ENCODE peak calls at places on chromosomes 13 and 19, in ten cellular contexts. One of them, this sample, is unnamed.

GRCh38 chr13:104024416-104025170 is 958.4 kb upstream of the SLC10A2 start:
- DNase-seq in A549: no peak
- DNase-seq in tibial artery: no peak
- DNase-seq in astrocyte of the cerebellum: no peak
- DNase-seq in PC-9: no peak
- DNase-seq in IMR-90: peak; percentile 40
- DNase-seq in body of pancreas: no peak
- DNase-seq in astrocyte: peak; percentile 41
- DNase-seq in thoracic aorta: no peak
- DNase-seq in AG10803: no peak
- DNase-seq in this sample: peak; percentile 85

GRCh38 chr13:38348890-38349289 is 761 bp upstream of the UFM1 start:
- DNase-seq in A549: peak; percentile 9
- DNase-seq in astrocyte: peak; percentile 39
- DNase-seq in thoracic aorta: no peak
- DNase-seq in PC-9: peak; percentile 57
- DNase-seq in AG10803: peak; percentile 29
- DNase-seq in astrocyte of the cerebellum: no peak
- DNase-seq in IMR-90: peak; percentile 40
- DNase-seq in body of pancreas: peak; percentile 15
- DNase-seq in tibial artery: no peak
- DNase-seq in this sample: no peak

GRCh38 chr19:41226874-41227390 is 7.9 kb downstream of the AXL start:
- DNase-seq in IMR-90: no peak
- DNase-seq in tibial artery: no peak
- DNase-seq in AG10803: no peak
- DNase-seq in PC-9: no peak
- DNase-seq in A549: no peak
- DNase-seq in astrocyte: no peak
- DNase-seq in thoracic aorta: no peak
- DNase-seq in body of pancreas: no peak
- DNase-seq in astrocyte of the cerebellum: no peak
- DNase-seq in this sample: no peak

GRCh38 chr13:69077267-69077666 is 1030.4 kb upstream of the ATXN8OS start:
- DNase-seq in PC-9: no peak
- DNase-seq in astrocyte: no peak
- DNase-seq in tibial artery: no peak
- DNase-seq in IMR-90: no peak
- DNase-seq in body of pancreas: no peak
- DNase-seq in A549: no peak
- DNase-seq in AG10803: no peak
- DNase-seq in astrocyte of the cerebellum: no peak
- DNase-seq in thoracic aorta: no peak
- DNase-seq in this sample: no peak

GRCh38 chr13:24381539-24382265 is 72.3 kb downstream of the C1QTNF9 start:
- DNase-seq in A549: no peak
- DNase-seq in AG10803: peak; percentile 27
- DNase-seq in astrocyte: peak; percentile 43
- DNase-seq in thoracic aorta: no peak
- DNase-seq in tibial artery: no peak
- DNase-seq in PC-9: no peak
- DNase-seq in IMR-90: peak; percentile 39
- DNase-seq in body of pancreas: no peak
- DNase-seq in astrocyte of the cerebellum: peak; percentile 3
- DNase-seq in this sample: no peak

GRCh38 chr13:27921961-27922910 is 2.4 kb downstream of the PDX1 start:
- DNase-seq in thoracic aorta: no peak
- DNase-seq in body of pancreas: no peak
- DNase-seq in AG10803: no peak
- DNase-seq in PC-9: no peak
- DNase-seq in astrocyte of the cerebellum: no peak
- DNase-seq in astrocyte: no peak
- DNase-seq in tibial artery: no peak
- DNase-seq in A549: no peak
- DNase-seq in IMR-90: no peak
- DNase-seq in this sample: no peak

GRCh38 chr19:15113245-15114152 is 6.3 kb downstream of the SYDE1 start:
- DNase-seq in AG10803: no peak
- DNase-seq in tibial artery: no peak
- DNase-seq in A549: no peak
- DNase-seq in IMR-90: no peak
- DNase-seq in body of pancreas: no peak
- DNase-seq in astrocyte: no peak
- DNase-seq in thoracic aorta: no peak
- DNase-seq in PC-9: no peak
- DNase-seq in astrocyte of the cerebellum: no peak
- DNase-seq in this sample: no peak

GRCh38 chr13:110471833-110472162 is 89.7 kb downstream of the RAB20 start:
- DNase-seq in astrocyte of the cerebellum: no peak
- DNase-seq in body of pancreas: no peak
- DNase-seq in AG10803: no peak
- DNase-seq in IMR-90: peak; percentile 37
- DNase-seq in astrocyte: peak; percentile 39
- DNase-seq in PC-9: no peak
- DNase-seq in A549: no peak
- DNase-seq in thoracic aorta: no peak
- DNase-seq in tibial artery: peak; percentile 78
- DNase-seq in this sample: no peak

GRCh38 chr13:102291587-102292218 is 110.1 kb downstream of the FGF14 start:
- DNase-seq in AG10803: no peak
- DNase-seq in tibial artery: no peak
- DNase-seq in A549: no peak
- DNase-seq in PC-9: no peak
- DNase-seq in body of pancreas: no peak
- DNase-seq in IMR-90: peak; percentile 27
- DNase-seq in astrocyte of the cerebellum: no peak
- DNase-seq in thoracic aorta: no peak
- DNase-seq in astrocyte: peak; percentile 20
- DNase-seq in this sample: no peak

GRCh38 chr13:79989251-79989661 is 351.7 kb downstream of the SPRY2 start:
- DNase-seq in thoracic aorta: no peak
- DNase-seq in body of pancreas: no peak
- DNase-seq in AG10803: peak; percentile 40
- DNase-seq in PC-9: peak; percentile 67
- DNase-seq in astrocyte of the cerebellum: no peak
- DNase-seq in A549: no peak
- DNase-seq in tibial artery: no peak
- DNase-seq in IMR-90: peak; percentile 56
- DNase-seq in astrocyte: peak; percentile 20
- DNase-seq in this sample: no peak

GRCh38 chr13:29800687-29801086 is 49.7 kb downstream of the UBL3 start:
- DNase-seq in astrocyte: no peak
- DNase-seq in astrocyte of the cerebellum: no peak
- DNase-seq in tibial artery: no peak
- DNase-seq in IMR-90: no peak
- DNase-seq in body of pancreas: no peak
- DNase-seq in PC-9: no peak
- DNase-seq in AG10803: no peak
- DNase-seq in A549: no peak
- DNase-seq in thoracic aorta: no peak
- DNase-seq in this sample: no peak

GRCh38 chr13:84121456-84121855 is 239.2 kb upstream of the SLITRK1 start:
- DNase-seq in body of pancreas: no peak
- DNase-seq in astrocyte of the cerebellum: no peak
- DNase-seq in A549: no peak
- DNase-seq in thoracic aorta: no peak
- DNase-seq in tibial artery: no peak
- DNase-seq in astrocyte: peak; percentile 4
- DNase-seq in IMR-90: no peak
- DNase-seq in PC-9: no peak
- DNase-seq in AG10803: peak; percentile 38
- DNase-seq in this sample: no peak

GRCh38 chr13:42660367-42660965 is 86.5 kb downstream of the TNFSF11 start:
- DNase-seq in thoracic aorta: no peak
- DNase-seq in body of pancreas: no peak
- DNase-seq in IMR-90: peak; percentile 27
- DNase-seq in A549: no peak
- DNase-seq in astrocyte: no peak
- DNase-seq in astrocyte of the cerebellum: peak; percentile 20
- DNase-seq in AG10803: peak; percentile 12
- DNase-seq in tibial artery: no peak
- DNase-seq in PC-9: no peak
- DNase-seq in this sample: peak; percentile 32
- TF ChIP-seq CTCF in thoracic aorta: no peak
- TF ChIP-seq CTCF in body of pancreas: no peak
- TF ChIP-seq CTCF in IMR-90: peak; percentile 53
- TF ChIP-seq CTCF in A549: peak; percentile 47
- TF ChIP-seq CTCF in astrocyte: peak; percentile 28
- TF ChIP-seq CTCF in astrocyte of the cerebellum: no peak
- TF ChIP-seq CTCF in AG10803: peak; percentile 46
- TF ChIP-seq CTCF in tibial artery: no peak
- TF ChIP-seq CTCF in PC-9: peak; percentile 49
- TF ChIP-seq CTCF in this sample: peak; percentile 62

DNA sequence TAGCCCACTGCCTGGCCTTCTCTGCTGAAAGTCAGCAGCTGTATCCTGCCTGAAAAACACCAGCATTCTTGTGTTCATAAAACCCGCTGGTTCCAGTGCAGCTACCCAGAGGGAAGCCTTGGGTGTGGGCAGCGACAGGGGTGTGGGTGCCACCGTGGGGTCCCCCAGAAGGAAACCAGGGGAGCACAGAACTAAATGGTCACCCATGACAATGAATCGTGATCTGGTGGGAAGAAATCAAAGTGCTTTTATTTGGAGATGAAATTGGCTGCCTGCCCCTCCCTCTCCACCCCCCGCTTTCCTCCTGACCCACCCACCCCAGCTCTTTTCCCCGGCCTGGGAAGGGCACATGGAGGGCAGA is 13.7 kb downstream of the RASA3 start:
- DNase-seq in thoracic aorta: no peak
- DNase-seq in astrocyte of the cerebellum: no peak
- DNase-seq in body of pancreas: peak; percentile 63
- DNase-seq in tibial artery: no peak
- DNase-seq in IMR-90: peak; percentile 74
- DNase-seq in PC-9: no peak
- DNase-seq in AG10803: peak; percentile 67
- DNase-seq in A549: peak; percentile 55
- DNase-seq in astrocyte: no peak
- DNase-seq in this sample: no peak
- H3K4me3 ChIP-seq in thoracic aorta: peak overlapping the region; percentile 66
- H3K4me3 ChIP-seq in astrocyte of the cerebellum: no peak overlapping the region
- H3K4me3 ChIP-seq in body of pancreas: no peak overlapping the region
- H3K4me3 ChIP-seq in tibial artery: peak overlapping the region; percentile 46
- H3K4me3 ChIP-seq in IMR-90: peak overlapping the region; percentile 24
- H3K4me3 ChIP-seq in PC-9: no peak overlapping the region
- H3K4me3 ChIP-seq in AG10803: peak overlapping the region; percentile 43
- H3K4me3 ChIP-seq in A549: peak overlapping the region; percentile 16
- H3K4me3 ChIP-seq in astrocyte: peak overlapping the region; percentile 35
- H3K4me3 ChIP-seq in this sample: no peak overlapping the region

DNA sequence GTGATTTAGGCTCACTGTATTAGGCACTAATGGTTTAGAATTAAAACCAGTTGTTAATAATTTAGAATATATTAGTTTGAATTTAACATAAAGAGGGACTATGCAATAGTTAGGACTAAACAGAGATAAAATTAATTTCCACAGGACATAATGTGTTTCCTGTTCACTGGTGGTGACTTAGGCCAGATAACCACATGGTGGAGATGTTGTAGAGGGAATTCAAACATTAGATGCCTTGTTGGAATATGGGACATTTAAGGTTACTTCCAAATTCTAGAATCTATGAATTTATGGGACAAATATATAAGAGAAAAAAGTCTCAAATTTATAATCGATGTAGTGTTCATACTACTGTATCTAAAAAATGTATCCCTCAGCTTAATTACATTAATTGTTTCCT is 615.5 kb upstream of the KLHL1 start:
- DNase-seq in IMR-90: no peak
- DNase-seq in astrocyte of the cerebellum: peak; percentile 23
- DNase-seq in PC-9: no peak
- DNase-seq in body of pancreas: no peak
- DNase-seq in AG10803: no peak
- DNase-seq in astrocyte: no peak
- DNase-seq in tibial artery: no peak
- DNase-seq in thoracic aorta: no peak
- DNase-seq in A549: no peak
- DNase-seq in this sample: no peak
- TF ChIP-seq CTCF in IMR-90: no peak
- TF ChIP-seq CTCF in astrocyte of the cerebellum: peak; percentile 43
- TF ChIP-seq CTCF in PC-9: no peak
- TF ChIP-seq CTCF in body of pancreas: no peak
- TF ChIP-seq CTCF in AG10803: no peak
- TF ChIP-seq CTCF in astrocyte: peak; percentile 36
- TF ChIP-seq CTCF in tibial artery: no peak
- TF ChIP-seq CTCF in thoracic aorta: no peak
- TF ChIP-seq CTCF in A549: no peak
- TF ChIP-seq CTCF in this sample: peak; percentile 30

GRCh38 chr19:5851302-5851701 is at the start of gene FUT3:
- DNase-seq in astrocyte: no peak
- DNase-seq in A549: no peak
- DNase-seq in PC-9: peak; percentile 91
- DNase-seq in astrocyte of the cerebellum: no peak
- DNase-seq in body of pancreas: peak; percentile 45
- DNase-seq in tibial artery: no peak
- DNase-seq in IMR-90: no peak
- DNase-seq in thoracic aorta: no peak
- DNase-seq in AG10803: no peak
- DNase-seq in this sample: no peak
- H3K4me3 ChIP-seq in astrocyte: no peak within 1 kb of the TSS
- H3K4me3 ChIP-seq in A549: no peak within 1 kb of the TSS
- H3K4me3 ChIP-seq in PC-9: peak within 1 kb of the TSS; percentile 73
- H3K4me3 ChIP-seq in astrocyte of the cerebellum: no peak within 1 kb of the TSS
- H3K4me3 ChIP-seq in body of pancreas: no peak within 1 kb of the TSS
- H3K4me3 ChIP-seq in tibial artery: no peak within 1 kb of the TSS
- H3K4me3 ChIP-seq in IMR-90: no peak within 1 kb of the TSS
- H3K4me3 ChIP-seq in thoracic aorta: no peak within 1 kb of the TSS
- H3K4me3 ChIP-seq in AG10803: no peak within 1 kb of the TSS
- H3K4me3 ChIP-seq in this sample: no peak within 1 kb of the TSS

DNA sequence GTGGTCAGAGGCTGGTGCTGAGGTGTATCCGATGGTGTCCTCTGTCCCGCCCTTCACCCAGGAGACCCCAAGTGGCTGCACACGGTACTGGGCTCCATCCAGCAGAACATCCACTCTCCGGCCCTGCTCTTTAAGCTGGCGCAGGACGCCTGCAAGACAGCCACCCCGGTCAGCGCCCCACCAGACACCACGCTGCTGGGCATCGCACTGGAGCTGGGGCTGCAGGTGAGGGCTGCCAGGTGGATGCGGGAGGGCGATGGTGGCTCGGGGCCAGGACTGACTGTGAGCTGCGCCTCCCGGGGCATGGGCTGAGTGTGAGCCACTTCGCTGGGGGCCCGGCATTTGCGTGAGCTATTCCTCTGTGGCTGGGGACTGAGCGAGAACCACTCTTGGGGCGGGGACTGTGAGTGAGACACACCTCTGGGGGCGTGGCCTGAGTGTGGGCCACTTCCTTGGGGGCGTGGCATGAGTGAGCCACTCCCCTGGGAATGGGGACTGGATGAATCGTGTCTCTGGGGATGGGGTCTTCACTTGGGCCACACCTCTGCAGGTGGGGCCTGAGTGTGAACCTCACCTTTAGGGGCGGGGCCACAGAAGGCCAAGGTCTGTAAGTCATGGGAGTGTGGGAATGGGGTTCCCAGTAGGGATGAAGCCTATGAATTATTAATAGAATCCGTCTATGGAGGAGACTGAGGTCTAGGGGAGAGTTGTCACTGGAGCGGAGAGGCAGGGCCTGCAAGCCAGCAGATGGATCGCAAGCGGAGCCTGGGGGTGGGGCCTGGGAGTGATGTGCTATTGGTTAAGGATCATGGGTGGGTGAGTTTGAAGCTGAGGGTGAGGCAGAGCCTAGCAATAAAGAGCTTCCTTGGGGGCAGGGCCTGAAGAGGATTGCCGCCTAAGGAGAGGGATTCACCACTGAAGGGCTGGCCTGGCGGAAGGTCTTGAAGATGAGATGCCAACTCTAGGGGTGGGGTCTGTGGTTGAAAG is 30.5 kb downstream of the ZSWIM4 start:
- DNase-seq in IMR-90: no peak
- DNase-seq in body of pancreas: no peak
- DNase-seq in astrocyte of the cerebellum: no peak
- DNase-seq in A549: no peak
- DNase-seq in thoracic aorta: no peak
- DNase-seq in astrocyte: no peak
- DNase-seq in PC-9: no peak
- DNase-seq in AG10803: peak; percentile 20
- DNase-seq in tibial artery: no peak
- DNase-seq in this sample: no peak
- TF ChIP-seq CTCF in IMR-90: peak; percentile 22
- TF ChIP-seq CTCF in body of pancreas: no peak
- TF ChIP-seq CTCF in astrocyte of the cerebellum: peak; percentile 15
- TF ChIP-seq CTCF in A549: no peak
- TF ChIP-seq CTCF in thoracic aorta: no peak
- TF ChIP-seq CTCF in astrocyte: no peak
- TF ChIP-seq CTCF in PC-9: peak; percentile 44
- TF ChIP-seq CTCF in AG10803: no peak
- TF ChIP-seq CTCF in tibial artery: no peak
- TF ChIP-seq CTCF in this sample: no peak